ENCODE peak calls at places on chromosomes 16 and 17, in four cellular contexts. One of them, this sample, is unnamed.

GRCh38 chr17:7687072-7687907 is at the start of gene TP53:
- DNase-seq in NCI-H1092 treated with DMSO at 0.1 percent for 48 hours: peak
- DNase-seq in neural crest cell: peak
- DNase-seq in cardiac muscle cell: peak
- DNase-seq in this sample: peak

GRCh38 chr17:59154721-59155438 is at the start of gene SKA2:
- DNase-seq in NCI-H1092 treated with DMSO at 0.1 percent for 48 hours: peak
- DNase-seq in neural crest cell: peak
- DNase-seq in cardiac muscle cell: no peak
- DNase-seq in this sample: no peak

GRCh38 chr17:14007951-14008350 is 61.4 kb upstream of the COX10 start:
- DNase-seq in NCI-H1092 treated with DMSO at 0.1 percent for 48 hours: no peak
- DNase-seq in neural crest cell: no peak
- DNase-seq in cardiac muscle cell: no peak
- DNase-seq in this sample: no peak

GRCh38 chr17:80720624-80721577 is 176.3 kb downstream of the RPTOR start:
- DNase-seq in NCI-H1092 treated with DMSO at 0.1 percent for 48 hours: no peak
- DNase-seq in neural crest cell: no peak
- DNase-seq in cardiac muscle cell: no peak
- DNase-seq in this sample: peak

GRCh38 chr16:67726106-67727034 is 7.3 kb upstream of the GFOD2 start:
- DNase-seq in NCI-H1092 treated with DMSO at 0.1 percent for 48 hours: no peak
- DNase-seq in neural crest cell: no peak
- DNase-seq in cardiac muscle cell: no peak
- DNase-seq in this sample: no peak

GRCh38 chr17:68399638-68400403 is 57.5 kb downstream of the WIPI1 start:
- DNase-seq in NCI-H1092 treated with DMSO at 0.1 percent for 48 hours: no peak
- DNase-seq in neural crest cell: no peak
- DNase-seq in cardiac muscle cell: no peak
- DNase-seq in this sample: peak

GRCh38 chr16:85413713-85414663 is 199.1 kb upstream of the GSE1 start:
- DNase-seq in NCI-H1092 treated with DMSO at 0.1 percent for 48 hours: no peak
- DNase-seq in neural crest cell: no peak
- DNase-seq in cardiac muscle cell: no peak
- DNase-seq in this sample: no peak

GRCh38 chr16:80085606-80086005 is 455.2 kb upstream of the DYNLRB2 start:
- DNase-seq in NCI-H1092 treated with DMSO at 0.1 percent for 48 hours: no peak
- DNase-seq in neural crest cell: no peak
- DNase-seq in cardiac muscle cell: no peak
- DNase-seq in this sample: no peak

This sample was measured in choroid plexus epithelial cell.